ENCODE peak calls at places on chromosomes 16 and 17, in five cellular contexts. B is Daoy, A is SW 1271, X is Ammon's horn, N is GM10248. F is an unnamed sample.

GRCh38 chr16:48887646-48888045 is 277.7 kb upstream of the N4BP1 start:
- DNase-seq in A (no peak), X (no peak), N (no peak), B (peak), F (no peak)

GRCh38 chr17:33080091-33080490 is 88.4 kb downstream of the SPACA3 start:
- DNase-seq in N (no peak), X (no peak), A (no peak), B (no peak), F (no peak)

GRCh38 chr17:79871131-79871530 is 31.9 kb upstream of the CBX4 start:
- DNase-seq in N (no peak), B (no peak), A (no peak), X (no peak), F (no peak)

GRCh38 chr17:49315974-49316570 is 46.0 kb downstream of the ZNF652 start:
- DNase-seq in A (no peak), N (no peak), B (peak), X (no peak), F (no peak)

GRCh38 chr17:7176870-7177209 is 2.3 kb downstream of the ASGR1 start:
- DNase-seq in N (peak), X (no peak), B (no peak), A (no peak), F (no peak)

GRCh38 chr17:75693500-75694481 is 26.7 kb downstream of the SAP30BP start:
- DNase-seq in B (peak), N (no peak), X (peak), A (peak), F (no peak)

GRCh38 chr16:69311533-69312388 is 611 bp downstream of the VPS4A start:
- DNase-seq in X (no peak), A (no peak), B (peak), N (peak), F (peak)

GRCh38 chr16:2874584-2875362 is 8.2 kb upstream of the FLYWCH2 start:
- DNase-seq in N (peak), X (peak), A (peak), B (peak), F (peak)

GRCh38 chr17:65154770-65155589 is 17.8 kb downstream of the RGS9 start:
- DNase-seq in A (no peak), N (peak), X (no peak), B (peak), F (peak)

GRCh38 chr16:7345423-7345822 is 12.8 kb downstream of the RBFOX1 start:
- DNase-seq in X (no peak), B (no peak), N (no peak), A (no peak), F (no peak)

GRCh38 chr16:24689128-24689527 is 40.3 kb upstream of the TNRC6A start:
- DNase-seq in N (peak), X (peak), B (peak), A (no peak), F (no peak)

GRCh38 chr16:75288181-75288580 is 36.8 kb upstream of the BCAR1 start:
- DNase-seq in X (no peak), A (no peak), B (peak), N (no peak), F (no peak)

GRCh38 chr17:21021208-21021803 is 21.5 kb downstream of the USP22 start:
- DNase-seq in X (no peak), B (no peak), A (no peak), N (no peak), F (no peak)

GRCh38 chr17:50575581-50576210 is 15.2 kb downstream of the CACNA1G start:
- DNase-seq in A (no peak), B (no peak), X (no peak), N (no peak), F (no peak)

GRCh38 chr16:15725641-15726240 is 75.7 kb downstream of the NDE1 start:
- DNase-seq in X (no peak), A (no peak), N (no peak), B (no peak), F (no peak)

GRCh38 chr17:77834170-77835115 is 124.1 kb upstream of the TNRC6C start:
- DNase-seq in B (peak), N (peak), A (no peak), X (no peak), F (peak)

GRCh38 chr16:58393138-58393504 is 850 bp downstream of the GINS3 start:
- DNase-seq in A (no peak), N (peak), B (peak), X (no peak), F (peak)

GRCh38 chr17:64320613-64321553 is 57.8 kb upstream of the TEX2 start:
- DNase-seq in A (peak), N (peak), B (peak), X (peak), F (peak)

GRCh38 chr17:38341035-38341721 is 2.6 kb downstream of the GPR179 start:
- DNase-seq in X (peak), N (no peak), A (no peak), B (peak), F (no peak)

GRCh38 chr16:81204794-81205680 is 33.5 kb upstream of the BCO1 start:
- DNase-seq in X (peak), N (peak), A (no peak), B (peak), F (peak)

GRCh38 chr17:13862341-13862740 is 207.0 kb upstream of the COX10 start:
- DNase-seq in A (no peak), X (peak), N (no peak), B (no peak), F (no peak)

GRCh38 chr16:81778861-81779539 is at the start of gene PLCG2:
- DNase-seq in X (peak), B (peak), A (no peak), N (peak), F (peak)

GRCh38 chr16:27402964-27403600 is 1.1 kb downstream of the IL21R start:
- DNase-seq in A (no peak), B (no peak), N (peak), X (no peak), F (no peak)

GRCh38 chr16:77539336-77539735 is 104.5 kb upstream of the ADAMTS18 start:
- DNase-seq in A (no peak), N (no peak), X (no peak), B (no peak), F (no peak)

GRCh38 chr16:85924675-85925074 is 25.7 kb downstream of the IRF8 start:
- DNase-seq in B (no peak), N (no peak), A (no peak), X (no peak), F (no peak)

GRCh38 chr17:51778842-51779241 is 379.7 kb downstream of the CA10 start:
- DNase-seq in N (no peak), A (no peak), B (no peak), X (no peak), F (no peak)

GRCh38 chr17:17356931-17357270 is 53.7 kb downstream of the NT5M start:
- DNase-seq in B (no peak), N (no peak), A (no peak), X (no peak), F (no peak)

F was measured in GM13977.